ENCODE peak calls at places on chromosomes 1 and 21, in four cellular contexts. One of them, this sample, is unnamed.

GRCh38 chr1:163166886-163167555 is 35.7 kb downstream of the RGS5 start:
- DNase-seq in stomach: no peak
- DNase-seq in CD8-positive, alpha-beta T cell: no peak
- DNase-seq in fibroblast of mammary gland: no peak
- DNase-seq in this sample: no peak

GRCh38 chr21:43794857-43795256 is 5.5 kb downstream of the RRP1 start:
- DNase-seq in CD8-positive, alpha-beta T cell: no peak
- DNase-seq in fibroblast of mammary gland: no peak
- DNase-seq in stomach: no peak
- DNase-seq in this sample: no peak

GRCh38 chr1:55560246-55560645 is 345.1 kb upstream of the USP24 start:
- DNase-seq in fibroblast of mammary gland: no peak
- DNase-seq in CD8-positive, alpha-beta T cell: no peak
- DNase-seq in stomach: no peak
- DNase-seq in this sample: no peak

GRCh38 chr1:228407118-228408040 is 744 bp upstream of the TRIM11 start:
- DNase-seq in fibroblast of mammary gland: no peak
- DNase-seq in stomach: no peak
- DNase-seq in CD8-positive, alpha-beta T cell: no peak
- DNase-seq in this sample: no peak

GRCh38 chr1:237050185-237050584 is 8.2 kb downstream of the RYR2 start:
- DNase-seq in CD8-positive, alpha-beta T cell: no peak
- DNase-seq in fibroblast of mammary gland: no peak
- DNase-seq in stomach: no peak
- DNase-seq in this sample: no peak

GRCh38 chr1:180397190-180397589 is 105.2 kb downstream of the ACBD6 start:
- DNase-seq in fibroblast of mammary gland: no peak
- DNase-seq in CD8-positive, alpha-beta T cell: no peak
- DNase-seq in stomach: no peak
- DNase-seq in this sample: no peak

GRCh38 chr1:244395965-244396364 is 55.7 kb downstream of the ADSS2 start:
- DNase-seq in CD8-positive, alpha-beta T cell: no peak
- DNase-seq in stomach: no peak
- DNase-seq in fibroblast of mammary gland: no peak
- DNase-seq in this sample: no peak

GRCh38 chr1:103560427-103560826 is 11.0 kb upstream of the AMY2B start:
- DNase-seq in fibroblast of mammary gland: no peak
- DNase-seq in stomach: no peak
- DNase-seq in CD8-positive, alpha-beta T cell: no peak
- DNase-seq in this sample: no peak

GRCh38 chr1:243547906-243548305 is 292.1 kb downstream of the SDCCAG8 start:
- DNase-seq in CD8-positive, alpha-beta T cell: no peak
- DNase-seq in stomach: no peak
- DNase-seq in fibroblast of mammary gland: no peak
- DNase-seq in this sample: no peak

GRCh38 chr1:74629283-74629682 is 44.3 kb downstream of the ERICH3 start:
- DNase-seq in stomach: no peak
- DNase-seq in CD8-positive, alpha-beta T cell: no peak
- DNase-seq in fibroblast of mammary gland: no peak
- DNase-seq in this sample: peak; percentile 61

GRCh38 chr1:65079941-65080340 is 68.1 kb upstream of the AK4 start:
- DNase-seq in CD8-positive, alpha-beta T cell: no peak
- DNase-seq in fibroblast of mammary gland: peak; percentile 84
- DNase-seq in stomach: no peak
- DNase-seq in this sample: no peak

GRCh38 chr1:54623216-54624007 is at the start of gene FAM151A:
- DNase-seq in CD8-positive, alpha-beta T cell: no peak
- DNase-seq in stomach: no peak
- DNase-seq in fibroblast of mammary gland: no peak
- DNase-seq in this sample: no peak

GRCh38 chr1:239538244-239538988 is 152.0 kb downstream of the CHRM3 start:
- DNase-seq in fibroblast of mammary gland: no peak
- DNase-seq in stomach: no peak
- DNase-seq in CD8-positive, alpha-beta T cell: no peak
- DNase-seq in this sample: no peak

GRCh38 chr21:41993744-41994143 is 16.4 kb downstream of the ZBTB21 start:
- DNase-seq in fibroblast of mammary gland: peak; percentile 94
- DNase-seq in CD8-positive, alpha-beta T cell: no peak
- DNase-seq in stomach: no peak
- DNase-seq in this sample: no peak

GRCh38 chr21:36747114-36747814 is 48.3 kb downstream of the SIM2 start:
- DNase-seq in stomach: no peak
- DNase-seq in CD8-positive, alpha-beta T cell: no peak
- DNase-seq in fibroblast of mammary gland: no peak
- DNase-seq in this sample: no peak

GRCh38 chr1:40769815-40770214 is 13.8 kb upstream of the KCNQ4 start:
- DNase-seq in stomach: no peak
- DNase-seq in fibroblast of mammary gland: no peak
- DNase-seq in CD8-positive, alpha-beta T cell: no peak
- DNase-seq in this sample: no peak

GRCh38 chr1:115426990-115427389 is 88.9 kb upstream of the NGF start:
- DNase-seq in fibroblast of mammary gland: no peak
- DNase-seq in stomach: no peak
- DNase-seq in CD8-positive, alpha-beta T cell: no peak
- DNase-seq in this sample: no peak

GRCh38 chr1:108503062-108503740 is 53.1 kb downstream of the NBPF6 start:
- DNase-seq in stomach: no peak
- DNase-seq in CD8-positive, alpha-beta T cell: no peak
- DNase-seq in fibroblast of mammary gland: peak; percentile 58
- DNase-seq in this sample: no peak

GRCh38 chr1:159916240-159917051 is 8.9 kb downstream of the TAGLN2 start:
- DNase-seq in fibroblast of mammary gland: peak; percentile 56
- DNase-seq in stomach: peak; percentile 60
- DNase-seq in CD8-positive, alpha-beta T cell: no peak
- DNase-seq in this sample: peak; percentile 62

GRCh38 chr1:117638759-117639158 is 32.9 kb downstream of the TENT5C start:
- DNase-seq in CD8-positive, alpha-beta T cell: no peak
- DNase-seq in fibroblast of mammary gland: no peak
- DNase-seq in stomach: no peak
- DNase-seq in this sample: no peak

GRCh38 chr1:113783254-113784103 is 24.2 kb upstream of the PHTF1 start:
- DNase-seq in stomach: no peak
- DNase-seq in CD8-positive, alpha-beta T cell: peak; percentile 24
- DNase-seq in fibroblast of mammary gland: peak; percentile 60
- DNase-seq in this sample: no peak

GRCh38 chr21:43771698-43772367 is 4.3 kb downstream of the CSTB start:
- DNase-seq in CD8-positive, alpha-beta T cell: no peak
- DNase-seq in stomach: no peak
- DNase-seq in fibroblast of mammary gland: peak; percentile 56
- DNase-seq in this sample: no peak

GRCh38 chr1:88276158-88276557 is 407.9 kb upstream of the PKN2 start:
- DNase-seq in CD8-positive, alpha-beta T cell: no peak
- DNase-seq in stomach: no peak
- DNase-seq in fibroblast of mammary gland: peak; percentile 43
- DNase-seq in this sample: no peak

GRCh38 chr1:19765623-19766022 is 34.1 kb downstream of the TMCO4 start:
- DNase-seq in fibroblast of mammary gland: peak; percentile 91
- DNase-seq in stomach: no peak
- DNase-seq in CD8-positive, alpha-beta T cell: no peak
- DNase-seq in this sample: no peak

GRCh38 chr1:31509124-31510072 is 66.9 kb upstream of the TINAGL1 start:
- DNase-seq in stomach: no peak
- DNase-seq in CD8-positive, alpha-beta T cell: no peak
- DNase-seq in fibroblast of mammary gland: no peak
- DNase-seq in this sample: no peak

GRCh38 chr1:1170215-1170890 is 3.3 kb upstream of the TTLL10 start:
- DNase-seq in fibroblast of mammary gland: no peak
- DNase-seq in CD8-positive, alpha-beta T cell: no peak
- DNase-seq in stomach: no peak
- DNase-seq in this sample: peak; percentile 7

GRCh38 chr1:234533034-234533571 is 54.1 kb upstream of the TARBP1 start:
- DNase-seq in CD8-positive, alpha-beta T cell: no peak
- DNase-seq in stomach: no peak
- DNase-seq in fibroblast of mammary gland: peak; percentile 100
- DNase-seq in this sample: no peak

GRCh38 chr1:39045231-39045630 is 19.1 kb downstream of the NDUFS5 start:
- DNase-seq in CD8-positive, alpha-beta T cell: no peak
- DNase-seq in stomach: no peak
- DNase-seq in fibroblast of mammary gland: no peak
- DNase-seq in this sample: no peak

GRCh38 chr1:7526196-7526866 is 244.8 kb upstream of the VAMP3 start:
- DNase-seq in fibroblast of mammary gland: no peak
- DNase-seq in CD8-positive, alpha-beta T cell: no peak
- DNase-seq in stomach: no peak
- DNase-seq in this sample: no peak

GRCh38 chr1:100494393-100495084 is 43.4 kb upstream of the GPR88 start:
- DNase-seq in CD8-positive, alpha-beta T cell: no peak
- DNase-seq in stomach: no peak
- DNase-seq in fibroblast of mammary gland: peak; percentile 7
- DNase-seq in this sample: no peak

DNA sequence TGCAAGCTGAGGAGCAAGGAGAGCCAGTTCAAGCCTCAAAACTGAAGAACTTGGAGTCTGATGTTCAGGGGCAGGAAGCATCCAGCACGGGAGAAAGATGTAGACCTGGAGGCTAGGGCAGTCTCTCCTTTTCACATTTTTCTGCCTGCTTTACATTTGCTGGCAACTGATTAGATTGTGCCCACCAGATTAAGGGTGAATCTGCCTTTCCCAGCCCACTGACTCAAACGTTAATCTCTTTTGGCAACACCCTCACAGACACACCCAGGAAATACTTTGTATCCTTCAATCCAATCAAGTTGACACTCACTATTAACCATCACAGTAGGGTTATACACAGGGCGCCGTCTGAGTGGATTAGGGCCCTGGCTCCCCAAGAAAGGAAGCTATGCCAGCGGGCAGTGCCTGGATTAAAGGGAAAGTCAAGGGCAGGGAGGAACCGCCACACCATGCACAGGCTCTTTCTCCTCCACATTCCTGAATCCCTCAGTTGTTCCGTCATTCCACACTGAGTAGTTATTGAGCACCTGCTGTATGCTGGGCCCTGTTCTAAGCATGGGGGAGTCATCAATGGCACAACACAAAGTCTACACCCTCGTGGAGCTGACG is 56.2 kb downstream of the EVA1C start:
- DNase-seq in fibroblast of mammary gland: no peak
- DNase-seq in stomach: no peak
- DNase-seq in CD8-positive, alpha-beta T cell: no peak
- DNase-seq in this sample: no peak
- TF ChIP-seq CTCF in fibroblast of mammary gland: no peak
- TF ChIP-seq CTCF in stomach: no peak
- TF ChIP-seq CTCF in CD8-positive, alpha-beta T cell: no peak
- TF ChIP-seq CTCF in this sample: no peak

GRCh38 chr1:10065344-10065685 is 32.6 kb downstream of the UBE4B start:
- DNase-seq in stomach: no peak
- DNase-seq in fibroblast of mammary gland: peak; percentile 57
- DNase-seq in CD8-positive, alpha-beta T cell: no peak
- DNase-seq in this sample: no peak
- H3K4me3 ChIP-seq in stomach: no peak overlapping the region
- H3K4me3 ChIP-seq in fibroblast of mammary gland: no peak overlapping the region
- H3K4me3 ChIP-seq in CD8-positive, alpha-beta T cell: no peak overlapping the region
- H3K4me3 ChIP-seq in this sample: no peak overlapping the region

GRCh38 chr1:110172001-110172400 is 21.7 kb downstream of the SLC6A17 start:
- DNase-seq in stomach: no peak
- DNase-seq in CD8-positive, alpha-beta T cell: no peak
- DNase-seq in fibroblast of mammary gland: no peak
- DNase-seq in this sample: peak; percentile 36

GRCh38 chr1:110171134-110171733 is 20.9 kb downstream of the SLC6A17 start:
- DNase-seq in stomach: no peak
- DNase-seq in fibroblast of mammary gland: no peak
- DNase-seq in CD8-positive, alpha-beta T cell: no peak
- DNase-seq in this sample: peak; percentile 94

GRCh38 chr1:110176299-110176956 is 26.1 kb downstream of the SLC6A17 start:
- DNase-seq in CD8-positive, alpha-beta T cell: no peak
- DNase-seq in stomach: peak; percentile 57
- DNase-seq in fibroblast of mammary gland: no peak
- DNase-seq in this sample: peak; percentile 94

GRCh38 chr1:110174961-110175360 is 24.7 kb downstream of the SLC6A17 start:
- DNase-seq in CD8-positive, alpha-beta T cell: no peak
- DNase-seq in fibroblast of mammary gland: no peak
- DNase-seq in stomach: no peak
- DNase-seq in this sample: no peak

GRCh38 chr1:110173466-110174117 is 23.3 kb downstream of the SLC6A17 start:
- DNase-seq in CD8-positive, alpha-beta T cell: no peak
- DNase-seq in fibroblast of mammary gland: no peak
- DNase-seq in stomach: no peak
- DNase-seq in this sample: no peak
- TF ChIP-seq CTCF in CD8-positive, alpha-beta T cell: no peak
- TF ChIP-seq CTCF in fibroblast of mammary gland: no peak
- TF ChIP-seq CTCF in stomach: no peak
- TF ChIP-seq CTCF in this sample: peak; percentile 6

DNA sequence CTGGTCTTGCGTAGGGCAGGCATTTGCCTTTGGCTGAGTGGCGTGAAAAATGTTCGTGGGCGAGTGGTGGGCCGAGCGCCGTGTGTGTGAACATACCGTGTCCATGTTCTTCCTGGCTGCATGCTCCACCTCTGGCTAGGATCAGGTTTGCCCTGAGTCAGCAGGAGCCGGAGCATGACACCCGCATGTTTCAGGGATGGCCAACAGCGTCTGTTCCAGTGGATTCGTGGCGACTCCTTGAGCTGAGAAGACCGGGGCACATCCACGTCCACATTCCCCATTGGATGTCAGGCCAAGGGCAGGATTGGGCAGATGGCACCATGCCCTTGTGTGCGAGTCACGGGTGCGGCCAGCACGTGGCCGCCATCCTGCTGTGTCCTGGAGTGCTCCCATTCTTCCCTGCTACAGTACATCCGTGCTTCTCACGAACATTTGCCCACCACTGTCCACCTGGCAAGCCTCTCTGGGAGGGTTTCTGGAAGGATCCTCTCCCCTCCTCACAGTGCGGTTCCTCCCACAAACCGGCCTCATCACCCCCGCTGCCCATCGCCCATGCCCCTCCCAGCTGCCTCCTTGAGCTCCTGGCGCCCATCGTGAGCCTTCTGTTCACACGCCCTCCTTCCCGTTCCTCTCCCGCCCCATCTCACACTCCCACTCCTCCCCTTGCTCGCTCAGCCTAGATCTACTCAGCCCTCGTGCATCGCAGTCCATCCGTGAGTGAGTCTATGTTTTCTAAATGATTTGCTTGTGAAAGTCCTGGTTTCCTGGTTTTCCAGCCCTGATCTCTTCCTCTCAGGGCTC is 118.8 kb upstream of the C1orf174 start:
- DNase-seq in fibroblast of mammary gland: no peak
- DNase-seq in CD8-positive, alpha-beta T cell: no peak
- DNase-seq in stomach: no peak
- DNase-seq in this sample: no peak
- H3K4me3 ChIP-seq in fibroblast of mammary gland: no peak overlapping the region
- H3K4me3 ChIP-seq in CD8-positive, alpha-beta T cell: no peak overlapping the region
- H3K4me3 ChIP-seq in stomach: no peak overlapping the region
- H3K4me3 ChIP-seq in this sample: no peak overlapping the region